ENCODE peak calls at places on chromosomes 12 and 14, in ten cellular contexts. F is HCT116, M is fibroblast of lung, J is PC-3, Q is mammary epithelial cell, W is HepG2, X is PC-9, T is OCI-LY7, Z is SK-N-SH, S is A549. H is an unnamed sample.

GRCh38 chr12:11014234-11014633 is 8.2 kb downstream of the TAS2R19 start:
- DNase-seq in F (no peak), M (peak), J (no peak), Q (no peak), W (no peak), X (no peak), T (no peak), Z (no peak), S (no peak), H (no peak)

GRCh38 chr14:24612186-24612585 is 2.7 kb upstream of the GZMH start:
- DNase-seq in F (no peak), M (no peak), J (no peak), Q (peak), W (peak), X (no peak), T (no peak), Z (no peak), S (no peak), H (no peak)

GRCh38 chr12:4610481-4610880 is 38.4 kb downstream of the AKAP3 start:
- DNase-seq in F (no peak), M (no peak), J (no peak), Q (no peak), W (no peak), X (no peak), T (no peak), Z (no peak), S (no peak), H (no peak)

GRCh38 chr12:55849616-55850015 is 6.9 kb upstream of the MMP19 start:
- DNase-seq in F (no peak), M (no peak), J (no peak), Q (no peak), W (no peak), X (no peak), T (no peak), Z (no peak), S (no peak), H (no peak)

GRCh38 chr14:21233457-21234076 is 35.7 kb downstream of the HNRNPC start:
- DNase-seq in F (no peak), M (no peak), J (no peak), Q (no peak), W (peak), X (no peak), T (peak), Z (no peak), S (no peak), H (no peak)

GRCh38 chr12:26704684-26705475 is 128.1 kb downstream of the ITPR2 start:
- DNase-seq in F (no peak), M (peak), J (peak), Q (no peak), W (peak), X (no peak), T (no peak), Z (no peak), S (no peak), H (no peak)

GRCh38 chr12:33817713-33818112 is 204.6 kb upstream of the ALG10 start:
- DNase-seq in F (no peak), M (no peak), J (no peak), Q (no peak), W (no peak), X (no peak), T (no peak), Z (no peak), S (no peak), H (no peak)

GRCh38 chr12:19575307-19576243 is 136.3 kb downstream of the AEBP2 start:
- DNase-seq in F (peak), M (peak), J (peak), Q (peak), W (peak), X (peak), T (no peak), Z (peak), S (no peak), H (no peak)

GRCh38 chr12:118136559-118137003 is 657 bp downstream of the PEBP1 start:
- DNase-seq in F (no peak), M (peak), J (peak), Q (peak), W (peak), X (peak), T (peak), Z (peak), S (peak), H (peak)

GRCh38 chr12:84857809-84858208 is 54.8 kb downstream of the SLC6A15 start:
- DNase-seq in F (no peak), M (no peak), J (peak), Q (peak), W (no peak), X (no peak), T (no peak), Z (no peak), S (no peak), H (no peak)

GRCh38 chr12:27290501-27291168 is 42.0 kb upstream of the BMAL2 start:
- DNase-seq in F (no peak), M (no peak), J (no peak), Q (no peak), W (no peak), X (no peak), T (no peak), Z (no peak), S (no peak), H (no peak)

GRCh38 chr12:25130741-25131188 is 64.2 kb downstream of the DNAI7 start:
- DNase-seq in F (peak), M (peak), J (peak), Q (peak), W (peak), X (no peak), T (peak), Z (peak), S (peak), H (no peak)

GRCh38 chr12:47837190-47838171 is 17.8 kb upstream of the HDAC7 start:
- DNase-seq in F (peak), M (peak), J (peak), Q (peak), W (peak), X (peak), T (peak), Z (peak), S (peak), H (peak)

GRCh38 chr12:51847830-51848727 is at the start of gene FIGNL2:
- DNase-seq in F (no peak), M (peak), J (no peak), Q (no peak), W (no peak), X (no peak), T (no peak), Z (peak), S (peak), H (peak)

GRCh38 chr12:52741378-52742195 is 35.6 kb downstream of the KRT76 start:
- DNase-seq in F (peak), M (peak), J (peak), Q (peak), W (peak), X (peak), T (peak), Z (no peak), S (peak), H (peak)

GRCh38 chr12:121033625-121034349 is 5.3 kb downstream of the OASL start:
- DNase-seq in F (peak), M (peak), J (peak), Q (peak), W (no peak), X (peak), T (no peak), Z (no peak), S (peak), H (no peak)

GRCh38 chr14:24710403-24711063 is 76.5 kb upstream of the GZMB start:
- DNase-seq in F (peak), M (peak), J (peak), Q (peak), W (peak), X (peak), T (peak), Z (peak), S (peak), H (peak)

GRCh38 chr12:11607313-11608081 is 42.0 kb upstream of the ETV6 start:
- DNase-seq in F (no peak), M (peak), J (no peak), Q (no peak), W (peak), X (no peak), T (no peak), Z (no peak), S (no peak), H (no peak)

GRCh38 chr12:92462049-92462448 is 240.7 kb upstream of the PLEKHG7 start:
- DNase-seq in F (no peak), M (peak), J (no peak), Q (no peak), W (peak), X (no peak), T (peak), Z (no peak), S (no peak), H (no peak)

GRCh38 chr14:63991833-63992232 is 139.0 kb downstream of the SYNE2 start:
- DNase-seq in F (no peak), M (no peak), J (no peak), Q (no peak), W (no peak), X (no peak), T (no peak), Z (no peak), S (no peak), H (no peak)

GRCh38 chr14:75913183-75913582 is 68.6 kb downstream of the TGFB3 start:
- DNase-seq in F (no peak), M (no peak), J (no peak), Q (no peak), W (no peak), X (no peak), T (no peak), Z (no peak), S (no peak), H (no peak)

GRCh38 chr14:75910048-75910447 is 71.7 kb downstream of the TGFB3 start:
- DNase-seq in F (no peak), M (no peak), J (peak), Q (peak), W (no peak), X (no peak), T (no peak), Z (no peak), S (no peak), H (no peak)

GRCh38 chr14:75909630-75910029 is 72.2 kb downstream of the TGFB3 start:
- DNase-seq in F (no peak), M (no peak), J (no peak), Q (no peak), W (no peak), X (no peak), T (no peak), Z (no peak), S (no peak), H (no peak)

GRCh38 chr14:75915063-75915462 is 66.7 kb downstream of the TGFB3 start:
- DNase-seq in F (no peak), M (no peak), J (no peak), Q (no peak), W (peak), X (no peak), T (no peak), Z (no peak), S (no peak), H (no peak)

GRCh38 chr14:75911883-75912282 is 69.9 kb downstream of the TGFB3 start:
- DNase-seq in F (no peak), M (peak), J (no peak), Q (no peak), W (no peak), X (peak), T (no peak), Z (no peak), S (no peak), H (peak)
- H3K4me2 ChIP-seq in F (no peak), M (no peak), J (no peak), Q (no peak), W (no peak), X (no peak), T (no peak), Z (no peak), S (no peak), H (no peak)

GRCh38 chr14:98886982-98887381 is 385.0 kb downstream of the BCL11B start:
- DNase-seq in F (no peak), M (no peak), J (no peak), Q (peak), W (no peak), X (no peak), T (no peak), Z (no peak), S (no peak), H (no peak)
- TF ChIP-seq CTCF in F (no peak), M (no peak), J (no peak), Q (no peak), W (no peak), X (no peak), T (no peak), Z (no peak), S (no peak), H (no peak)

GRCh38 chr12:106914796-106915634 is 40.7 kb upstream of the TMEM263 start:
- DNase-seq in F (no peak), M (no peak), J (no peak), Q (no peak), W (no peak), X (no peak), T (no peak), Z (no peak), S (no peak), H (no peak)
- H3K4me2 ChIP-seq in F (no peak), M (no peak), J (no peak), Q (no peak), W (no peak), X (no peak), T (no peak), Z (no peak), S (no peak), H (no peak)

GRCh38 chr14:75063491-75064204 is at the start of gene ACYP1:
- DNase-seq in F (peak), M (peak), J (peak), Q (peak), W (peak), X (peak), T (peak), Z (peak), S (peak), H (peak)
- TF ChIP-seq CTCF in F (no peak), M (no peak), J (peak), Q (no peak), W (no peak), X (no peak), T (no peak), Z (peak), S (no peak), H (no peak)

GRCh38 chr14:34461334-34462131 is 507 bp downstream of the SPTSSA start:
- DNase-seq in F (peak), M (peak), J (peak), Q (peak), W (peak), X (peak), T (peak), Z (no peak), S (peak), H (peak)
- H3K4me2 ChIP-seq in F (peak), M (peak), J (peak), Q (peak), W (peak), X (peak), T (peak), Z (peak), S (peak), H (peak)

DNA sequence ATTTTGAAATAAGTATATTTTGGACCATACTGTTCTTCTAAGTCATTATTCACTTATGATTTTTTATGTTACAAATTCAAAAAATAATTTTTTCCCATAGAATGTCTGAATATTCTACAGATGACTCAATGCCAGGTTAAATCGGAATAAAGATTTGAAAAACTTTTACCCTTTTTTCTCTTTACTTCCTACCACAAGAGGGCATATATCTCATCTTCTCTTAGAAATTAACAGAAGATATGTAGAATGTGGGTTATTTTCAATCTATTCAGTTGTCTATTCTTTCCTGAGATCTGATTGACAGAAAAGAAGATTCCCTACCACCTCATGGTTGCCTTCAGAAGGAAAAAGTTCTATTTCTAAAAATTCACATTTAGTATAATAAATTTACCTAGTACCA is 53.0 kb upstream of the KITLG start:
- DNase-seq in F (no peak), M (no peak), J (peak), Q (no peak), W (no peak), X (no peak), T (no peak), Z (no peak), S (no peak), H (no peak)
- TF ChIP-seq CTCF in F (peak), M (no peak), J (peak), Q (peak), W (no peak), X (peak), T (peak), Z (peak), S (peak), H (peak)